ENCODE peak calls at places on chromosomes 3 and 15, in four cellular contexts. B is HAP-1, U is IMR-90, Z is NCI-H187 treated with DMSO at 0.1 percent for 48 hours. A is an unnamed sample.

GRCh38 chr3:60584250-60584649 is 667.0 kb downstream of the FHIT start:
- DNase-seq in B (no peak), U (peak), Z (no peak), A (no peak)

GRCh38 chr15:77753939-77754338 is 121.2 kb upstream of the LINGO1 start:
- DNase-seq in B (no peak), U (no peak), Z (no peak), A (no peak)

GRCh38 chr3:57647292-57647940 is 45.5 kb downstream of the DENND6A start:
- DNase-seq in B (no peak), U (no peak), Z (no peak), A (no peak)

GRCh38 chr3:134772591-134772990 is 22.5 kb upstream of the EPHB1 start:
- DNase-seq in B (no peak), U (no peak), Z (no peak), A (no peak)

GRCh38 chr3:88713233-88713691 is 394.2 kb upstream of the EPHA3 start:
- DNase-seq in B (no peak), U (peak), Z (no peak), A (no peak)

GRCh38 chr3:194879126-194879887 is 193.6 kb downstream of the FAM43A start:
- DNase-seq in B (no peak), U (no peak), Z (no peak), A (no peak)

GRCh38 chr3:41662288-41662687 is 299.6 kb downstream of the ULK4 start:
- DNase-seq in B (no peak), U (peak), Z (no peak), A (no peak)

GRCh38 chr3:151918253-151919029 is 45.0 kb downstream of the SUCNR1 start:
- DNase-seq in B (no peak), U (peak), Z (no peak), A (peak)

GRCh38 chr3:148203263-148204010 is 494.3 kb upstream of the AGTR1 start:
- DNase-seq in B (no peak), U (peak), Z (no peak), A (no peak)

GRCh38 chr3:32414527-32415202 is 23.0 kb downstream of the CMTM7 start:
- DNase-seq in B (no peak), U (peak), Z (no peak), A (no peak)

GRCh38 chr3:105355355-105356063 is 11.2 kb upstream of the ALCAM start:
- DNase-seq in B (no peak), U (peak), Z (no peak), A (no peak)

GRCh38 chr3:9207076-9207763 is 42.2 kb downstream of the SRGAP3 start:
- DNase-seq in B (no peak), U (no peak), Z (no peak), A (no peak)

GRCh38 chr3:137165117-137165806 is 207.5 kb downstream of the IL20RB start:
- DNase-seq in B (no peak), U (peak), Z (no peak), A (no peak)

GRCh38 chr15:71743861-71744382 is 66.4 kb upstream of the NR2E3 start:
- DNase-seq in B (peak), U (peak), Z (no peak), A (no peak)

GRCh38 chr3:106611841-106612240 is 743.0 kb upstream of the CBLB start:
- DNase-seq in B (no peak), U (no peak), Z (no peak), A (no peak)

GRCh38 chr15:83398591-83398990 is 48.5 kb upstream of the SH3GL3 start:
- DNase-seq in B (no peak), U (peak), Z (no peak), A (no peak)

GRCh38 chr3:71111784-71112440 is 471.6 kb downstream of the FOXP1 start:
- DNase-seq in B (no peak), U (peak), Z (no peak), A (no peak)

GRCh38 chr3:152682477-152682876 is 152.5 kb upstream of the P2RY1 start:
- DNase-seq in B (no peak), U (no peak), Z (no peak), A (no peak)

GRCh38 chr3:194775731-194776130 is 90.0 kb downstream of the FAM43A start:
- DNase-seq in B (no peak), U (no peak), Z (no peak), A (no peak)

GRCh38 chr15:64456634-64457108 is 3.7 kb upstream of the ZNF609 start:
- DNase-seq in B (no peak), U (peak), Z (no peak), A (no peak)

GRCh38 chr15:58203537-58203936 is 65.4 kb downstream of the AQP9 start:
- DNase-seq in B (no peak), U (peak), Z (no peak), A (no peak)

GRCh38 chr3:83928391-83928790 is 1030.4 kb upstream of the CADM2 start:
- DNase-seq in B (peak), U (no peak), Z (no peak), A (peak)